ENCODE peak calls at places on chromosomes 13 and 19, in six cellular contexts. V, C, N, M, O and J are unnamed samples.
A peak's percentile ranks its signal among the peaks of the same experiment; 100 is the strongest.

GRCh38 chr19:43739836-43740235 is 14.9 kb downstream of the SMG9 start:
- DNase-seq in V (no peak), C (peak; percentile 62), N (no peak), M (no peak), O (peak; percentile 64), J (no peak)

GRCh38 chr19:55777528-55777927 is 8.6 kb downstream of the RFPL4AL1 start:
- DNase-seq in V (no peak), C (no peak), N (no peak), M (no peak), O (peak; percentile 30), J (no peak)

GRCh38 chr13:60384911-60385310 is 12.1 kb upstream of the TDRD3 start:
- DNase-seq in V (no peak), C (no peak), N (no peak), M (no peak), O (no peak), J (no peak)

GRCh38 chr13:94470126-94470525 is 9.4 kb downstream of the DCT start:
- DNase-seq in V (no peak), C (no peak), N (no peak), M (no peak), O (no peak), J (no peak)

GRCh38 chr19:46944918-46945628 is 74.6 kb upstream of the NPAS1 start:
- DNase-seq in V (no peak), C (no peak), N (peak; percentile 77), M (peak; percentile 58), O (no peak), J (peak; percentile 91)

GRCh38 chr13:24168980-24169379 is 8.5 kb downstream of the SPATA13 start:
- DNase-seq in V (no peak), C (no peak), N (no peak), M (no peak), O (no peak), J (no peak)

GRCh38 chr19:17113127-17113785 is 37.7 kb downstream of the MYO9B start:
- DNase-seq in V (no peak), C (no peak), N (no peak), M (no peak), O (no peak), J (no peak)

GRCh38 chr13:59621791-59622190 is 541.9 kb downstream of the DIAPH3 start:
- DNase-seq in V (no peak), C (no peak), N (no peak), M (no peak), O (no peak), J (no peak)

GRCh38 chr19:3782903-3783302 is 3.3 kb downstream of the MATK start:
- DNase-seq in V (no peak), C (no peak), N (no peak), M (no peak), O (no peak), J (peak; percentile 58)

GRCh38 chr19:35031072-35031881 is 1.0 kb downstream of the SCN1B start:
- DNase-seq in V (no peak), C (no peak), N (peak; percentile 54), M (peak; percentile 49), O (peak; percentile 30), J (no peak)

GRCh38 chr19:48614436-48615144 is at the start of gene FAM83E:
- DNase-seq in V (peak; percentile 77), C (no peak), N (no peak), M (no peak), O (peak; percentile 41), J (peak; percentile 92)

GRCh38 chr19:16328824-16329482 is 4.3 kb downstream of the KLF2 start:
- DNase-seq in V (no peak), C (no peak), N (no peak), M (no peak), O (no peak), J (no peak)

GRCh38 chr19:56297010-56297409 is 17.6 kb downstream of the ZSCAN5A start:
- DNase-seq in V (no peak), C (no peak), N (no peak), M (no peak), O (no peak), J (no peak)

GRCh38 chr13:49936943-49937273 is 768 bp upstream of the SPRYD7 start:
- DNase-seq in V (no peak), C (no peak), N (no peak), M (no peak), O (no peak), J (peak; percentile 84)

GRCh38 chr13:26929971-26930730 is 169.6 kb upstream of the GPR12 start:
- DNase-seq in V (peak; percentile 90), C (no peak), N (peak; percentile 62), M (peak; percentile 70), O (peak; percentile 76), J (no peak)

GRCh38 chr13:96696501-96696900 is 297.8 kb downstream of the OXGR1 start:
- DNase-seq in V (no peak), C (no peak), N (no peak), M (no peak), O (no peak), J (no peak)

GRCh38 chr19:34960940-34961679 is 2.9 kb downstream of the ZNF792 start:
- DNase-seq in V (peak; percentile 52), C (no peak), N (no peak), M (no peak), O (no peak), J (no peak)

GRCh38 chr19:10011974-10012373 is 1.3 kb upstream of the RDH8 start:
- DNase-seq in V (no peak), C (no peak), N (no peak), M (no peak), O (no peak), J (no peak)

GRCh38 chr19:30077851-30078355 is 135.9 kb downstream of the URI1 start:
- DNase-seq in V (peak; percentile 40), C (peak; percentile 17), N (no peak), M (no peak), O (no peak), J (peak; percentile 50)

GRCh38 chr19:12723643-12724426 is at the start of gene TNPO2:
- DNase-seq in V (peak; percentile 89), C (no peak), N (peak; percentile 47), M (peak; percentile 55), O (peak; percentile 74), J (peak; percentile 83)

GRCh38 chr19:42206871-42207755 is 10.4 kb downstream of the DEDD2 start:
- DNase-seq in V (no peak), C (no peak), N (no peak), M (no peak), O (peak; percentile 88), J (peak; percentile 39)

GRCh38 chr19:7690779-7691258 is 10.2 kb downstream of the TRAPPC5 start:
- DNase-seq in V (no peak), C (no peak), N (no peak), M (no peak), O (no peak), J (no peak)

GRCh38 chr13:26222523-26223046 is 471 bp upstream of the RNF6 start:
- DNase-seq in V (no peak), C (no peak), N (no peak), M (no peak), O (no peak), J (no peak)

GRCh38 chr13:44236370-44236769 is 137.3 kb upstream of the SERP2 start:
- DNase-seq in V (no peak), C (no peak), N (no peak), M (no peak), O (no peak), J (no peak)

GRCh38 chr19:15871570-15871969 is 26.3 kb downstream of the CYP4F2 start:
- DNase-seq in V (peak; percentile 78), C (no peak), N (no peak), M (no peak), O (no peak), J (no peak)

GRCh38 chr19:5090780-5091575 is 122.1 kb downstream of the KDM4B start:
- DNase-seq in V (no peak), C (no peak), N (peak; percentile 65), M (peak; percentile 57), O (no peak), J (no peak)

GRCh38 chr19:6674868-6675305 is 4.9 kb upstream of the TNFSF14 start:
- DNase-seq in V (peak; percentile 93), C (no peak), N (peak; percentile 50), M (peak; percentile 34), O (peak; percentile 87), J (peak; percentile 91)

GRCh38 chr13:68234278-68234677 is 1004.1 kb upstream of the PCDH9 start:
- DNase-seq in V (no peak), C (no peak), N (no peak), M (no peak), O (peak; percentile 15), J (no peak)

GRCh38 chr13:29474991-29475390 is 120.5 kb downstream of the SLC7A1 start:
- DNase-seq in V (no peak), C (no peak), N (no peak), M (no peak), O (no peak), J (no peak)

GRCh38 chr19:35716985-35717664 is 678 bp upstream of the KMT2B start:
- DNase-seq in V (peak; percentile 99), C (peak; percentile 93), N (peak; percentile 96), M (peak; percentile 87), O (peak; percentile 77), J (peak; percentile 99)

GRCh38 chr19:54916822-54917221 is 10.9 kb downstream of the NCR1 start:
- DNase-seq in V (peak; percentile 62), C (no peak), N (no peak), M (no peak), O (no peak), J (no peak)

GRCh38 chr19:13960863-13961784 is 8.8 kb downstream of the DCAF15 start:
- DNase-seq in V (no peak), C (no peak), N (no peak), M (no peak), O (peak; percentile 15), J (no peak)
- H3K36me3 ChIP-seq in V (peaks cover 3% of the 10 kb centered on the region), C (peaks cover 3% of the 10 kb centered on the region), N (peaks cover 94% of the 10 kb centered on the region), M (no peaks in the 10 kb centered on the region), O (peaks cover 29% of the 10 kb centered on the region), J (peaks cover 23% of the 10 kb centered on the region)

GRCh38 chr13:98280176-98280510 is 103.1 kb upstream of the RNF113B start:
- DNase-seq in V (no peak), C (no peak), N (no peak), M (no peak), O (no peak), J (no peak)
- H3K27ac ChIP-seq in V (no peak overlapping the region), C (no peak overlapping the region), N (no peak overlapping the region), M (no peak overlapping the region), O (no peak overlapping the region), J (peak overlapping the region; percentile 91)

DNA sequence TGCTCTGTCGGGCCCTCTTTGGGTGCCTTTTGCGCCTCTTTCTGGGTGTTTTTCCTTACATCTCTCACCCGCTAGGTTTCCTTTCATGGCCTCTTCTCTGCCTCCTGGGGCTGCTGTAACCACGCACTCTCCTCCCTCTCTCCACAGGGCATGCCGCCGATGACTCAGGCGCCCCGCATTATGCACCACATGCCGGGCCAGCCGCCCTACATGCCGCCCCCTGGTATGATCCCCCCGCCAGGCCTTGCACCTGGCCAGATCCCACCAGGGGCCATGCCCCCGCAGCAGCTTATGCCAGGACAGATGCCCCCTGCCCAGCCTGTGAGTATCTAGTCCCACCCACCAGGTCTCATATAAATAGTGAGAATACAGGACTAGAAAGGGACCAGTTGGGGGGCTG is 11.8 kb downstream of the SNRPA start:
- DNase-seq in V (no peak), C (no peak), N (no peak), M (no peak), O (no peak), J (no peak)
- H3K4me1 ChIP-seq in V (peaks cover 79% of the 10 kb centered on the region), C (no peaks in the 10 kb centered on the region), N (no peaks in the 10 kb centered on the region), M (no peaks in the 10 kb centered on the region), O (no peaks in the 10 kb centered on the region), J (no peaks in the 10 kb centered on the region)

DNA sequence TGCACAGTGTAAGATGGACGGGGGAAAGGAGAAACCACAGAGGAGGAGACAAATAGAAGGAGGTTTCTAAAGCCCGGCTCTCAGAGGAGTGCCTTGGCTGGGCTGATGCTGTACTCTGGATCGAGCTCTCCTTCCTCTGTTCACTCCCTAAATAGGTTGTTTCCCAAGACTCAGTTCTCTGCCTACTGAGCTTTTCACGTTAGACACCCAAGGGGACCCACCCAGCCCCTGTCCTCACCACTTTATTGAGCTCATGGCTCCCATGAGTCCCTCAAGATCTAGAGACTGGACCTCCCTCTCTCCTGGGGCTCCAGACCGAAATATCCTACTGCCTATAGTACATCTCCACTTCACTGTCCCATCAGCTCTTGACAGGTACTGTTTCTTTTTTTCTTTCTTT is 38.1 kb upstream of the GPR183 start:
- DNase-seq in V (no peak), C (no peak), N (no peak), M (no peak), O (no peak), J (no peak)
- H3K36me3 ChIP-seq in V (no peaks in the 10 kb centered on the region), C (no peaks in the 10 kb centered on the region), N (peaks cover 85% of the 10 kb centered on the region), M (no peaks in the 10 kb centered on the region), O (peaks cover 2% of the 10 kb centered on the region), J (peaks cover 22% of the 10 kb centered on the region)